ENCODE peak calls at places on chromosomes 16 and 17, in six cellular contexts. E is HFF-Myc, U is WTC11, G is foreskin keratinocyte, I is left lung, P is GM20000. J is an unnamed sample.

GRCh38 chr17:70366421-70366820 is 197.1 kb downstream of the KCNJ2 start:
- DNase-seq in E (no peak), U (no peak), G (no peak), I (no peak), P (no peak), J (peak; percentile 8)

GRCh38 chr17:49514374-49514738 is 19.3 kb downstream of the NGFR start:
- DNase-seq in E (no peak), U (peak; percentile 68), G (no peak), I (peak; percentile 26), P (no peak), J (no peak)

GRCh38 chr17:73480740-73481139 is 163.5 kb downstream of the SDK2 start:
- DNase-seq in E (no peak), U (no peak), G (no peak), I (no peak), P (no peak), J (no peak)

GRCh38 chr17:56440391-56440790 is 153.1 kb upstream of the NOG start:
- DNase-seq in E (no peak), U (no peak), G (peak; percentile 27), I (no peak), P (no peak), J (no peak)

GRCh38 chr17:2250140-2251095 is 53.2 kb downstream of the SMG6 start:
- DNase-seq in E (no peak), U (no peak), G (no peak), I (no peak), P (no peak), J (no peak)

GRCh38 chr16:2296662-2297505 is 29.0 kb upstream of the RNPS1 start:
- DNase-seq in E (no peak), U (peak; percentile 74), G (no peak), I (no peak), P (peak; percentile 65), J (no peak)

GRCh38 chr16:9260665-9261064 is 169.2 kb downstream of the HAPSTR1 start:
- DNase-seq in E (no peak), U (no peak), G (no peak), I (no peak), P (no peak), J (no peak)

GRCh38 chr17:43615330-43615729 is 46.4 kb downstream of the MEOX1 start:
- DNase-seq in E (no peak), U (no peak), G (peak; percentile 66), I (no peak), P (no peak), J (no peak)

GRCh38 chr17:48479014-48479402 is 49.0 kb upstream of the SKAP1 start:
- DNase-seq in E (no peak), U (no peak), G (no peak), I (no peak), P (no peak), J (no peak)

GRCh38 chr17:82327289-82327688 is 6.3 kb downstream of the SECTM1 start:
- DNase-seq in E (no peak), U (no peak), G (no peak), I (no peak), P (no peak), J (no peak)

GRCh38 chr16:11296706-11297491 is 15.8 kb upstream of the PRM1 start:
- DNase-seq in E (no peak), U (no peak), G (no peak), I (no peak), P (no peak), J (no peak)

GRCh38 chr17:77959926-77960521 is 1.5 kb downstream of the TNRC6C start:
- DNase-seq in E (no peak), U (no peak), G (no peak), I (no peak), P (no peak), J (no peak)

GRCh38 chr17:3968886-3969524 is 4.8 kb upstream of the ATP2A3 start:
- DNase-seq in E (no peak), U (no peak), G (no peak), I (no peak), P (no peak), J (no peak)

GRCh38 chr17:78159575-78160158 is 8.7 kb upstream of the SYNGR2 start:
- DNase-seq in E (no peak), U (no peak), G (peak; percentile 100), I (no peak), P (no peak), J (no peak)

GRCh38 chr16:70579648-70580630 is 56.3 kb downstream of the SF3B3 start:
- DNase-seq in E (no peak), U (no peak), G (no peak), I (peak; percentile 40), P (no peak), J (no peak)

GRCh38 chr16:297832-298231 is 14.9 kb downstream of the PDIA2 start:
- DNase-seq in E (no peak), U (no peak), G (no peak), I (no peak), P (no peak), J (no peak)

GRCh38 chr16:29908719-29909220 is 8.5 kb downstream of the ASPHD1 start:
- DNase-seq in E (no peak), U (no peak), G (no peak), I (no peak), P (no peak), J (no peak)

GRCh38 chr17:1774390-1775176 is 12.7 kb downstream of the SERPINF1 start:
- DNase-seq in E (no peak), U (no peak), G (no peak), I (no peak), P (no peak), J (no peak)

GRCh38 chr16:67163164-67163902 is 1.2 kb upstream of the HSF4 start:
- DNase-seq in E (no peak), U (peak; percentile 56), G (no peak), I (no peak), P (peak; percentile 67), J (no peak)

GRCh38 chr16:6279261-6279660 is 1053.4 kb upstream of the RBFOX1 start:
- DNase-seq in E (no peak), U (no peak), G (no peak), I (no peak), P (no peak), J (no peak)

GRCh38 chr16:29784901-29785500 is 5.5 kb upstream of the KIF22 start:
- DNase-seq in E (no peak), U (peak; percentile 94), G (no peak), I (peak; percentile 75), P (peak; percentile 74), J (peak; percentile 88)

GRCh38 chr16:28927815-28928214 is 2.8 kb upstream of the RABEP2 start:
- DNase-seq in E (no peak), U (no peak), G (no peak), I (no peak), P (no peak), J (no peak)

GRCh38 chr17:83100853-83101391 is 21.5 kb downstream of the METRNL start:
- DNase-seq in E (no peak), U (no peak), G (no peak), I (no peak), P (no peak), J (no peak)

GRCh38 chr17:19590912-19591551 is 57.4 kb downstream of the SLC47A1 start:
- DNase-seq in E (no peak), U (peak; percentile 34), G (no peak), I (no peak), P (no peak), J (no peak)

GRCh38 chr17:19596869-19597268 is 51.7 kb upstream of the ALDH3A2 start:
- DNase-seq in E (no peak), U (no peak), G (no peak), I (no peak), P (no peak), J (no peak)

DNA sequence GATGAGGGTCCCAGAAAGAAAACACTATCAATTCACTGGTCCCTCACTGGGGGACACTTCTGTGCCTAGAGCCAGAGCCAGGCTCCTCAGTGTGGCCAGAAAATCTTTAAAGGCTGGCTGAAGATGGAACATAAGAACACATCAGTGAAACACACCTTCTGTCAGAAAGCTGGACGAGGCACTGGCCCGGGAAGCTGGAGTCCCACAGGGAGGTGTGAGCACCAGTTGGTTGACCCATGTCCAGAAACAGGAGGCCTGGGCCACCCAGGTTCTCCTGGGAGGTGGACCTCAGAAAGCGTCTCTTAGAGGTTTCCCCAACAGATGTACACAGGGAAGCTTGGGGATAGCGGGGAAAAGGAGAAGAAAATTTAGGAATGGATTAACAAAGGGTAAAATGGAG is 56.2 kb upstream of the ALDH3A2 start:
- DNase-seq in E (no peak), U (no peak), G (no peak), I (no peak), P (no peak), J (no peak)
- TF ChIP-seq CTCF in E (no peak), U (no peak), G (no peak), I (no peak), P (no peak), J (no peak)

GRCh38 chr17:81042606-81043005 is 7.7 kb downstream of the BAIAP2 start:
- DNase-seq in E (no peak), U (no peak), G (no peak), I (no peak), P (no peak), J (no peak)

GRCh38 chr17:81039854-81040758 is 5.2 kb downstream of the BAIAP2 start:
- DNase-seq in E (no peak), U (no peak), G (no peak), I (no peak), P (no peak), J (no peak)

GRCh38 chr17:81039096-81039495 is 4.1 kb downstream of the BAIAP2 start:
- DNase-seq in E (no peak), U (no peak), G (no peak), I (no peak), P (no peak), J (no peak)

GRCh38 chr17:81043319-81043724 is 8.4 kb downstream of the BAIAP2 start:
- DNase-seq in E (no peak), U (no peak), G (no peak), I (no peak), P (no peak), J (no peak)

GRCh38 chr17:81040791-81041337 is 5.9 kb downstream of the BAIAP2 start:
- DNase-seq in E (no peak), U (peak; percentile 72), G (no peak), I (no peak), P (peak; percentile 63), J (peak; percentile 56)
- TF ChIP-seq CTCF in E (peak; percentile 56), U (peak; percentile 68), G (peak; percentile 59), I (no peak), P (peak; percentile 4), J (peak; percentile 49)

DNA sequence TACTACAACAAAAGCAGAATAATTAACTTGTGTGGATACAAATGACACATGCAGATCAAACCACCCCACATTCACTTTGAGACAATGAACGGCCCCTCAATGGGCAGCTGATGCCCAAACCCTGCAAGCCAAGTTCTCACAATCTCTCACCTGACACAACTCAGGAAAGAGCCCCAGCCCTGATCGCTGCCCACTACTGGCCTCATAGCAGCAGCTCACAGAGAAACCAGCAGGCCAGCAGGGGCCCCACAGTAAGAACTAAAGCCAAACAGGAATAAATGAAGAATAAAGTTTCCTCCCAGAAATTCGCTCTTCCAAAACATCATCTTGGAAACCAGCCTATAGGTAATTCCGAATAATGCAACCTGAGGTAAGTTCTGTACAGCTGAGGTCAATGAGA is 7.7 kb downstream of the AKTIP start:
- DNase-seq in E (no peak), U (peak; percentile 29), G (no peak), I (no peak), P (no peak), J (no peak)
- TF ChIP-seq CTCF in E (peak; percentile 14), U (no peak), G (peak; percentile 20), I (no peak), P (no peak), J (no peak)

DNA sequence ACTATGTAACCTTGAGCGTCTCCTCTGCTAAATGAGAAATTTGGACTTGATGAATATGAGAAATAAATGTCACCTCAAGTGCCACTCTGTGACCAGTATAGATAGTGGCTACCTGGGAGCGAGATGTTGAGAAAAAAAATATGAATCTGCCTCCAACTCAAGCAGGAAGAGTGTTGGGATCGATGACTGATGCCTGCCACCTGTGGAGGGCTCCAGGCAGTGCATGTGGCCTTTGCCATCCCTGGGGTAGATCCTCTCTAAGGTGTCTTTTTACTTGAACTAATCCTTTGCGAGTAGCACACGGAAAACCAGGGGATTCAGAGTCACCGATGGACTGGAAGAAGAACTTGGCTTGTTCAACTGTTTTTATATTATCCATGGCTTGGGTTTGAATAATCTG is 9.4 kb downstream of the CCDC182 start:
- DNase-seq in E (no peak), U (peak; percentile 50), G (no peak), I (no peak), P (peak; percentile 29), J (peak; percentile 33)
- TF ChIP-seq CTCF in E (peak; percentile 20), U (peak; percentile 29), G (peak; percentile 55), I (no peak), P (peak; percentile 19), J (peak; percentile 45)

J was measured in endothelial cell.